ENCODE peak calls at places on chromosomes 4 and X, in seven cellular contexts. U is activated CD4-positive, alpha-beta T cell treated with anti-CD3 and anti-CD28 coated beads, Interleukin-2, amount 50 U/mL, for 1 hour; Y is cardiac fibroblast; C is NCI-H1092 treated with DMSO at 0.1 percent for 48 hours; N is iris pigment epithelial cell; Z is stomach; H is smooth muscle cell of the brain vasculature. D is an unnamed sample.
A peak's percentile ranks its signal among the peaks of the same experiment; 100 is the strongest.

GRCh38 chr4:14532436-14532835 is 469.8 kb upstream of the CPEB2 start:
- DNase-seq in U (no peak), Y (no peak), C (peak; percentile 71), N (no peak), Z (no peak), H (no peak), D (no peak)

GRCh38 chr4:87840149-87840548 is 7.4 kb downstream of the MEPE start:
- DNase-seq in U (no peak), Y (no peak), C (no peak), N (no peak), Z (no peak), H (no peak), D (no peak)

GRCh38 chr4:58935336-58935735 is 1825.2 kb upstream of the IGFBP7 start:
- DNase-seq in U (no peak), Y (no peak), C (no peak), N (peak; percentile 1), Z (no peak), H (no peak), D (no peak)

GRCh38 chrX:129522184-129523059 is 868 bp downstream of the SMARCA1 start:
- DNase-seq in U (peak; percentile 0), Y (peak; percentile 70), C (peak; percentile 75), N (peak; percentile 64), Z (peak; percentile 63), H (no peak), D (peak; percentile 22)

GRCh38 chrX:8042304-8042703 is 115.1 kb upstream of the PNPLA4 start:
- DNase-seq in U (no peak), Y (no peak), C (peak; percentile 91), N (no peak), Z (no peak), H (no peak), D (no peak)

GRCh38 chr4:88007304-88008132 is at the start of gene PKD2:
- DNase-seq in U (peak; percentile 58), Y (peak; percentile 82), C (peak; percentile 58), N (peak; percentile 81), Z (peak; percentile 82), H (no peak), D (peak; percentile 80)

GRCh38 chr4:133188433-133189175 is 39.5 kb downstream of the PCDH10 start:
- DNase-seq in U (no peak), Y (no peak), C (no peak), N (no peak), Z (no peak), H (no peak), D (no peak)

GRCh38 chr4:10810411-10810810 is 125.8 kb upstream of the CLNK start:
- DNase-seq in U (no peak), Y (no peak), C (no peak), N (no peak), Z (no peak), H (no peak), D (no peak)

GRCh38 chr4:184039963-184040383 is 134.9 kb downstream of the STOX2 start:
- DNase-seq in U (no peak), Y (peak; percentile 0), C (no peak), N (no peak), Z (no peak), H (no peak), D (no peak)

GRCh38 chr4:47535567-47536147 is 50.6 kb downstream of the ATP10D start:
- DNase-seq in U (no peak), Y (no peak), C (no peak), N (no peak), Z (no peak), H (no peak), D (no peak)

GRCh38 chr4:187301923-187302322 is 578.3 kb upstream of the FAT1 start:
- DNase-seq in U (no peak), Y (no peak), C (no peak), N (no peak), Z (no peak), H (no peak), D (no peak)

GRCh38 chr4:186092296-186092695 is 12.2 kb upstream of the FAM149A start:
- DNase-seq in U (no peak), Y (no peak), C (no peak), N (no peak), Z (no peak), H (no peak), D (no peak)

GRCh38 chr4:90495936-90496335 is 368.7 kb downstream of the CCSER1 start:
- DNase-seq in U (no peak), Y (no peak), C (peak; percentile 12), N (no peak), Z (no peak), H (no peak), D (no peak)

GRCh38 chr4:101366331-101366730 is 19.0 kb upstream of the PPP3CA start:
- DNase-seq in U (no peak), Y (peak; percentile 48), C (no peak), N (peak; percentile 53), Z (no peak), H (no peak), D (no peak)

GRCh38 chrX:120001787-120002186 is 58.2 kb upstream of the NKAP start:
- DNase-seq in U (no peak), Y (no peak), C (no peak), N (no peak), Z (no peak), H (no peak), D (no peak)

GRCh38 chrX:33109858-33110257 is 101.5 kb downstream of the DMD start:
- DNase-seq in U (no peak), Y (no peak), C (no peak), N (no peak), Z (no peak), H (no peak), D (no peak)

GRCh38 chrX:46913710-46914109 is 1.5 kb downstream of the JADE3 start:
- DNase-seq in U (no peak), Y (peak; percentile 51), C (no peak), N (peak; percentile 46), Z (peak; percentile 27), H (no peak), D (peak; percentile 19)

GRCh38 chr4:76892601-76893000 is 5.3 kb downstream of the SOWAHB start:
- DNase-seq in U (no peak), Y (no peak), C (no peak), N (no peak), Z (peak; percentile 33), H (no peak), D (no peak)

GRCh38 chr4:61199869-61200194 is 294 bp upstream of the ADGRL3 start:
- DNase-seq in U (no peak), Y (no peak), C (no peak), N (no peak), Z (no peak), H (no peak), D (no peak)

GRCh38 chr4:74793757-74794340 is 474 bp downstream of the BTC start:
- DNase-seq in U (peak; percentile 0), Y (peak; percentile 40), C (peak; percentile 4), N (peak; percentile 21), Z (peak; percentile 84), H (no peak), D (peak; percentile 79)

GRCh38 chrX:1487401-1487800 is 34.7 kb upstream of the ASMTL start:
- DNase-seq in U (no peak), Y (no peak), C (no peak), N (no peak), Z (no peak), H (no peak), D (no peak)

GRCh38 chr4:6907658-6908191 is 1.9 kb upstream of the TBC1D14 start:
- DNase-seq in U (no peak), Y (peak; percentile 48), C (peak; percentile 20), N (no peak), Z (peak; percentile 73), H (no peak), D (peak; percentile 75)

GRCh38 chr4:74675673-74676279 is 118.5 kb downstream of the BTC start:
- DNase-seq in U (no peak), Y (peak; percentile 82), C (peak; percentile 18), N (peak; percentile 75), Z (no peak), H (no peak), D (no peak)

GRCh38 chr4:9924750-9925149 is 96.5 kb downstream of the SLC2A9 start:
- DNase-seq in U (no peak), Y (no peak), C (peak; percentile 47), N (peak; percentile 81), Z (no peak), H (no peak), D (no peak)

GRCh38 chr4:16492872-16493271 is 266.6 kb upstream of the TAPT1 start:
- DNase-seq in U (no peak), Y (no peak), C (no peak), N (no peak), Z (no peak), H (no peak), D (no peak)

GRCh38 chr4:174524242-174524641 is 2.0 kb upstream of the HPGD start:
- DNase-seq in U (no peak), Y (no peak), C (no peak), N (no peak), Z (peak; percentile 58), H (no peak), D (peak; percentile 64)

GRCh38 chrX:109709129-109709631 is 23.9 kb downstream of the ACSL4 start:
- DNase-seq in U (no peak), Y (peak; percentile 59), C (no peak), N (peak; percentile 73), Z (no peak), H (no peak), D (no peak)

GRCh38 chr4:110049951-110050925 is 137.6 kb downstream of the EGF start:
- DNase-seq in U (peak; percentile 46), Y (peak; percentile 63), C (peak; percentile 8), N (peak; percentile 54), Z (peak; percentile 47), H (no peak), D (peak; percentile 39)

GRCh38 chr4:48138936-48139335 is 4.9 kb upstream of the TXK start:
- DNase-seq in U (peak; percentile 22), Y (no peak), C (no peak), N (no peak), Z (no peak), H (no peak), D (no peak)

GRCh38 chr4:37429906-37430305 is 185.4 kb downstream of the NWD2 start:
- DNase-seq in U (no peak), Y (no peak), C (no peak), N (no peak), Z (no peak), H (no peak), D (no peak)

GRCh38 chrX:5278908-5279307 is 949.8 kb downstream of the NLGN4X start:
- DNase-seq in U (no peak), Y (no peak), C (no peak), N (no peak), Z (no peak), H (no peak), D (no peak)

GRCh38 chr4:181745933-181746627 is 497.1 kb upstream of the TENM3 start:
- DNase-seq in U (no peak), Y (no peak), C (peak; percentile 22), N (no peak), Z (no peak), H (no peak), D (no peak)